ENCODE peak calls at places on chromosomes 5 and 9, in five cellular contexts. One of them, this sample, is unnamed.

GRCh38 chr9:83966209-83966582 is 13.8 kb downstream of the HNRNPK start:
- DNase-seq in A549: no peak
- DNase-seq in endothelial cell of umbilical vein: no peak
- DNase-seq in HCT116: no peak
- DNase-seq in H1: no peak
- DNase-seq in this sample: no peak

GRCh38 chr9:36721846-36722588 is 149.3 kb downstream of the MELK start:
- DNase-seq in A549: no peak
- DNase-seq in endothelial cell of umbilical vein: peak
- DNase-seq in HCT116: no peak
- DNase-seq in H1: no peak
- DNase-seq in this sample: no peak

GRCh38 chr9:113154471-113154870 is 3.7 kb downstream of the SLC31A2 start:
- DNase-seq in A549: no peak
- DNase-seq in endothelial cell of umbilical vein: no peak
- DNase-seq in HCT116: no peak
- DNase-seq in H1: no peak
- DNase-seq in this sample: peak

GRCh38 chr5:7434937-7435336 is 39.0 kb downstream of the ADCY2 start:
- DNase-seq in A549: no peak
- DNase-seq in endothelial cell of umbilical vein: no peak
- DNase-seq in HCT116: no peak
- DNase-seq in H1: no peak
- DNase-seq in this sample: no peak

GRCh38 chr5:154214236-154215106 is 23.9 kb downstream of the GALNT10 start:
- DNase-seq in A549: peak
- DNase-seq in endothelial cell of umbilical vein: no peak
- DNase-seq in HCT116: no peak
- DNase-seq in H1: no peak
- DNase-seq in this sample: peak

GRCh38 chr5:54785729-54786548 is 199.5 kb downstream of the ESM1 start:
- DNase-seq in A549: no peak
- DNase-seq in endothelial cell of umbilical vein: peak
- DNase-seq in HCT116: no peak
- DNase-seq in H1: no peak
- DNase-seq in this sample: no peak

GRCh38 chr9:127133739-127134167 is 11.3 kb upstream of the ANGPTL2 start:
- DNase-seq in A549: no peak
- DNase-seq in endothelial cell of umbilical vein: no peak
- DNase-seq in HCT116: no peak
- DNase-seq in H1: no peak
- DNase-seq in this sample: no peak

GRCh38 chr9:77945798-77946197 is 85.8 kb downstream of the GNAQ start:
- DNase-seq in A549: no peak
- DNase-seq in endothelial cell of umbilical vein: peak
- DNase-seq in HCT116: no peak
- DNase-seq in H1: no peak
- DNase-seq in this sample: peak

GRCh38 chr5:108125771-108126511 is 256.0 kb downstream of the FBXL17 start:
- DNase-seq in A549: no peak
- DNase-seq in endothelial cell of umbilical vein: no peak
- DNase-seq in HCT116: no peak
- DNase-seq in H1: no peak
- DNase-seq in this sample: no peak

GRCh38 chr9:116617389-116617788 is 69.7 kb upstream of the TRIM32 start:
- DNase-seq in A549: no peak
- DNase-seq in endothelial cell of umbilical vein: no peak
- DNase-seq in HCT116: no peak
- DNase-seq in H1: no peak
- DNase-seq in this sample: no peak

GRCh38 chr5:176732736-176733585 is 77.4 kb upstream of the UNC5A start:
- DNase-seq in A549: no peak
- DNase-seq in endothelial cell of umbilical vein: no peak
- DNase-seq in HCT116: no peak
- DNase-seq in H1: peak
- DNase-seq in this sample: no peak
- TF ChIP-seq POLR2A in A549: no peak
- TF ChIP-seq POLR2A in endothelial cell of umbilical vein: no peak
- TF ChIP-seq POLR2A in HCT116: no peak
- TF ChIP-seq POLR2A in H1: no peak
- TF ChIP-seq POLR2A in this sample: no peak

GRCh38 chr9:128412120-128412790 is 8.4 kb upstream of the CERCAM start:
- DNase-seq in A549: peak
- DNase-seq in endothelial cell of umbilical vein: peak
- DNase-seq in HCT116: no peak
- DNase-seq in H1: peak
- DNase-seq in this sample: peak
- TF ChIP-seq CTCF in A549: peak
- TF ChIP-seq CTCF in endothelial cell of umbilical vein: peak
- TF ChIP-seq CTCF in HCT116: peak
- TF ChIP-seq CTCF in H1: peak
- TF ChIP-seq CTCF in this sample: peak

DNA sequence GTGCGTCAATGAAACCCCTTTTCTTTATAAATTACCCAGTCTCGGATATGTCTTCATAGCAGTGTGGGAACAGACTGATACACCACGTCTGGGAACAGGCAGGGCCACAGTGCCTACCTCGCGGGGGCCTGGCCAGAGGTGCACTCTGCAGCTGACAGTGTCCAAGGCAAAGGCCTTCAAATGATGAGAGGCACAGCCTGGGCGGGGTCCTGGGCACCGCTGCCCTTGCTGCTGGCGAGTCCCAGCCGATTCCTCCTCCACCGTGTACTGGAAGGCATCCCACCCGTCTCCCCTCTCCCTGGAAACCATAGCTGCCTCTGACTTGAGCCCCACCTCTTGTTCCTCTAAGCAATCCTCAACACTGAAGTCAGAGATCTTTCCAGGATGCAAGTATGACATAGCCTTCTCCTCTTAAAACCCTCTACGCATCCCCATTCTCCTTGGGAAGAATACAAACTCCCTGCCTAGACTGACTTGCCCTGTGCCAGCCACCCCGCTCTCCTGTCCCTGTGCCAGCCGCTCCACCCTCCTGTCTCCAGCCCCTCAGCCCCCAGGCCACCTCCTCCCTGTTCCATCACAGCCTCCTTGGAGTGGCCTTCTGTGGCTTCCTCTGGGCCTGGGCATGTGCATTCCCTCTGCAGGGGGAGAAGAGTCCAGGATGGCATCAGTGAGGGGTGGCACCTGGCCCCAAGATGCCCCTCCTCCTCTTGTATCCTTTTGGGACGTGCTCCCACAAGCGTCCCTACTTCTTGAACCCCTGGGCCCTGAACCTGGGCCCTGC is 8.1 kb upstream of the COL5A1 start:
- DNase-seq in A549: no peak
- DNase-seq in endothelial cell of umbilical vein: no peak
- DNase-seq in HCT116: no peak
- DNase-seq in H1: no peak
- DNase-seq in this sample: no peak
- TF ChIP-seq MAX in A549: no peak
- TF ChIP-seq MAX in endothelial cell of umbilical vein: no peak
- TF ChIP-seq MAX in HCT116: no peak
- TF ChIP-seq MAX in H1: no peak
- TF ChIP-seq MAX in this sample: no peak

DNA sequence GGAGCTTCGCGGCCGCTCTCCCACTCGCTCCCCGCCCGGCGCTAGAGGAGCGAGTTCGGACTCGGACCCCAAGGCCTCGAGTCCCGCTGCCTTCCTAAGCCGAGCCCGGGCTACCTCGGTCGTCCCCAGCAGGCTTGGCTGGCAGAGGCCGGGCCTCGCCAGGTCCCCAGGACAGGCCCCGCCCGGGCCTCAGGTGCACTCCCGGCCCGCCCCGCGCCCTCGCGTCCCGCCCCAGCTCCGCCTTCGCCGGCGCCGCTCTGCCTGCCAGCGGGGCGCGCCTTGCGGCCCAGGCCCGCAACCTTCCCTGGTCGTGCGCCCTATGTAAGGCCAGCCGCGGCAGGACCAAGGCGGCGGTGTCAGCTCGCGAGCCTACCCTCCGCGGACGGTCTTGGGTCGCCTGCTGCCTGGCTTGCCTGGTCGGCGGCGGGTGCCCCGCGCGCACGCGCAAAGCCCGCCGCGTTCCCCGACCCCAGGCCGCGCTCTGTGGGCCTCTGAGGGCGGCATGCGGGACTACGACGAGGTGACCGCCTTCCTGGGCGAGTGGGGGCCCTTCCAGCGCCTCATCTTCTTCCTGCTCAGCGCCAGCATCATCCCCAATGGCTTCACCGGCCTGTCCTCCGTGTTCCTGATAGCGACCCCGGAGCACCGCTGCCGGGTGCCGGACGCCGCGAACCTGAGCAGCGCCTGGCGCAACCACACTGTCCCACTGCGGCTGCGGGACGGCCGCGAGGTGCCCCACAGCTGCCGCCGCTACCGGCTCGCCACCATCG is at the start of gene SLC22A5:
- DNase-seq in A549: peak
- DNase-seq in endothelial cell of umbilical vein: peak
- DNase-seq in HCT116: peak
- DNase-seq in H1: peak
- DNase-seq in this sample: peak
- TF ChIP-seq POLR2A in A549: peak
- TF ChIP-seq POLR2A in endothelial cell of umbilical vein: peak
- TF ChIP-seq POLR2A in HCT116: peak
- TF ChIP-seq POLR2A in H1: peak
- TF ChIP-seq POLR2A in this sample: peak

This sample was measured in NB4.